ENCODE peak calls at places on chromosomes 2 and 18, in six cellular contexts. B is lung, K is transverse colon, S is Panc1, P is heart right ventricle, Q is kidney. L is an unnamed sample.

GRCh38 chr2:120379916-120380893 is 34.3 kb downstream of the INHBB start:
- DNase-seq in B (no peak), K (no peak), S (no peak), P (no peak), Q (peak; percentile 53), L (no peak)

GRCh38 chr2:24121469-24121868 is 1.7 kb downstream of the PFN4 start:
- DNase-seq in B (no peak), K (no peak), S (no peak), P (no peak), Q (no peak), L (no peak)

GRCh38 chr2:169778421-169778820 is 20.2 kb upstream of the SSB start:
- DNase-seq in B (no peak), K (no peak), S (no peak), P (no peak), Q (no peak), L (no peak)

GRCh38 chr2:240645346-240646060 is 20.2 kb downstream of the GPR35 start:
- DNase-seq in B (peak; percentile 19), K (no peak), S (no peak), P (no peak), Q (no peak), L (no peak)

GRCh38 chr2:235113854-235114253 is 162.0 kb downstream of the SH3BP4 start:
- DNase-seq in B (no peak), K (no peak), S (no peak), P (no peak), Q (no peak), L (no peak)

GRCh38 chr2:133240505-133241230 is 327.6 kb downstream of the NCKAP5 start:
- DNase-seq in B (no peak), K (no peak), S (no peak), P (no peak), Q (no peak), L (no peak)

GRCh38 chr2:168700615-168701245 is 101.7 kb upstream of the NOSTRIN start:
- DNase-seq in B (no peak), K (peak; percentile 59), S (no peak), P (no peak), Q (peak; percentile 51), L (no peak)

GRCh38 chr2:98487806-98488189 is 43.1 kb downstream of the INPP4A start:
- DNase-seq in B (no peak), K (peak; percentile 56), S (peak; percentile 20), P (no peak), Q (peak; percentile 17), L (no peak)

GRCh38 chr18:51135795-51136194 is 61.7 kb downstream of the MEX3C start:
- DNase-seq in B (no peak), K (no peak), S (no peak), P (no peak), Q (no peak), L (peak; percentile 47)

GRCh38 chr2:188659656-188660406 is 314.3 kb upstream of the COL3A1 start:
- DNase-seq in B (no peak), K (no peak), S (no peak), P (no peak), Q (no peak), L (no peak)

GRCh38 chr2:127638361-127639110 is 7.4 kb upstream of the GPR17 start:
- DNase-seq in B (peak; percentile 49), K (no peak), S (no peak), P (peak; percentile 49), Q (no peak), L (no peak)

GRCh38 chr18:58699551-58699950 is 28.3 kb downstream of the MALT1 start:
- DNase-seq in B (no peak), K (no peak), S (no peak), P (no peak), Q (no peak), L (peak; percentile 25)

GRCh38 chr2:73426161-73426560 is 40.5 kb downstream of the ALMS1 start:
- DNase-seq in B (no peak), K (no peak), S (no peak), P (no peak), Q (no peak), L (no peak)

GRCh38 chr18:2914844-2915243 is 68.0 kb downstream of the EMILIN2 start:
- DNase-seq in B (no peak), K (no peak), S (no peak), P (no peak), Q (peak; percentile 68), L (no peak)

GRCh38 chr2:47741637-47742036 is 41.3 kb upstream of the MSH6 start:
- DNase-seq in B (no peak), K (no peak), S (no peak), P (no peak), Q (no peak), L (no peak)
- H3K4me1 ChIP-seq in B (no peaks in the 10 kb centered on the region), K (no peaks in the 10 kb centered on the region), S (no peaks in the 10 kb centered on the region), P (no peaks in the 10 kb centered on the region), Q (no peaks in the 10 kb centered on the region), L (no peaks in the 10 kb centered on the region)

GRCh38 chr2:150119860-150120259 is 367.6 kb downstream of the RND3 start:
- DNase-seq in B (no peak), K (no peak), S (no peak), P (no peak), Q (no peak), L (no peak)
- H3K4me3 ChIP-seq in B (no peak overlapping the region), K (no peak overlapping the region), S (no peak overlapping the region), P (no peak overlapping the region), Q (no peak overlapping the region), L (no peak overlapping the region)

DNA sequence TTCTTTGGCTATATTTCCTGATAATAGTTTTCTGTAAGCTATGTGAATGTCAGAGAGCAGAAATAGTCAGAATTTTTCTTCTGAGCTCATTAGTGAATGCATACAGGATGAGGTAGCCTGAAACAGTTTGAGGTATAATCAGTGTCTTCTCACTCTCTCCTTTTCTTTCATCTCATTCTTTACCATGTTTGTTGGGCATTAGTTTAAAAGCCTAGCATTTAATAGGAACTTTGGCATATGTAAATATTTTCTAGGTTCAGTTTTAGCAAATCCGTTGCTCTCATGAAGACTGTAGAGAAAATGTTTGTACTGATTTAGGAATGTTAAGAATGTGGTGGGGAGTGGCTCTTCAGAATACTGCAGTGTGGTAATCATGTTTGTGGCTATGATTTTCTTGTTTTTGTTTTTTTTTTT is 119.4 kb downstream of the PARD3B start:
- DNase-seq in B (no peak), K (no peak), S (no peak), P (no peak), Q (no peak), L (no peak)
- H3K4me1 ChIP-seq in B (peaks cover 8% of the 10 kb centered on the region), K (peaks cover 4% of the 10 kb centered on the region), S (no peaks in the 10 kb centered on the region), P (no peaks in the 10 kb centered on the region), Q (peaks cover 5% of the 10 kb centered on the region), L (no peaks in the 10 kb centered on the region)

GRCh38 chr2:52144588-52144987 is 1112.7 kb upstream of the NRXN1 start:
- DNase-seq in B (no peak), K (no peak), S (no peak), P (no peak), Q (no peak), L (no peak)
- H3K4me3 ChIP-seq in B (no peak overlapping the region), K (no peak overlapping the region), S (no peak overlapping the region), P (no peak overlapping the region), Q (no peak overlapping the region), L (no peak overlapping the region)

GRCh38 chr18:46156838-46157237 is 52.7 kb downstream of the HAUS1 start:
- DNase-seq in B (no peak), K (no peak), S (no peak), P (no peak), Q (no peak), L (no peak)
- H3K4me1 ChIP-seq in B (no peaks in the 10 kb centered on the region), K (no peaks in the 10 kb centered on the region), S (peaks cover 5% of the 10 kb centered on the region), P (peaks cover 18% of the 10 kb centered on the region), Q (no peaks in the 10 kb centered on the region), L (peaks cover 44% of the 10 kb centered on the region)

GRCh38 chr2:31255911-31256571 is 22.1 kb downstream of the EHD3 start:
- DNase-seq in B (no peak), K (no peak), S (no peak), P (no peak), Q (no peak), L (no peak)
- H3K4me3 ChIP-seq in B (no peak overlapping the region), K (no peak overlapping the region), S (no peak overlapping the region), P (no peak overlapping the region), Q (no peak overlapping the region), L (no peak overlapping the region)

GRCh38 chr2:64784168-64785061 is 130.7 kb upstream of the SERTAD2 start:
- DNase-seq in B (no peak), K (peak; percentile 46), S (no peak), P (no peak), Q (no peak), L (no peak)

GRCh38 chr2:64777841-64778240 is 124.1 kb upstream of the SERTAD2 start:
- DNase-seq in B (no peak), K (no peak), S (no peak), P (no peak), Q (no peak), L (no peak)

GRCh38 chr2:64779117-64779690 is 125.5 kb upstream of the SERTAD2 start:
- DNase-seq in B (no peak), K (no peak), S (no peak), P (no peak), Q (no peak), L (no peak)

GRCh38 chr2:64781991-64782390 is 128.3 kb upstream of the SERTAD2 start:
- DNase-seq in B (no peak), K (no peak), S (no peak), P (no peak), Q (no peak), L (no peak)

GRCh38 chr2:64780041-64780440 is 126.3 kb upstream of the SERTAD2 start:
- DNase-seq in B (no peak), K (no peak), S (no peak), P (no peak), Q (no peak), L (no peak)
- H3K4me1 ChIP-seq in B (peaks cover 11% of the 10 kb centered on the region), K (no peaks in the 10 kb centered on the region), S (peaks cover 6% of the 10 kb centered on the region), P (peaks cover 15% of the 10 kb centered on the region), Q (no peaks in the 10 kb centered on the region), L (no peaks in the 10 kb centered on the region)

DNA sequence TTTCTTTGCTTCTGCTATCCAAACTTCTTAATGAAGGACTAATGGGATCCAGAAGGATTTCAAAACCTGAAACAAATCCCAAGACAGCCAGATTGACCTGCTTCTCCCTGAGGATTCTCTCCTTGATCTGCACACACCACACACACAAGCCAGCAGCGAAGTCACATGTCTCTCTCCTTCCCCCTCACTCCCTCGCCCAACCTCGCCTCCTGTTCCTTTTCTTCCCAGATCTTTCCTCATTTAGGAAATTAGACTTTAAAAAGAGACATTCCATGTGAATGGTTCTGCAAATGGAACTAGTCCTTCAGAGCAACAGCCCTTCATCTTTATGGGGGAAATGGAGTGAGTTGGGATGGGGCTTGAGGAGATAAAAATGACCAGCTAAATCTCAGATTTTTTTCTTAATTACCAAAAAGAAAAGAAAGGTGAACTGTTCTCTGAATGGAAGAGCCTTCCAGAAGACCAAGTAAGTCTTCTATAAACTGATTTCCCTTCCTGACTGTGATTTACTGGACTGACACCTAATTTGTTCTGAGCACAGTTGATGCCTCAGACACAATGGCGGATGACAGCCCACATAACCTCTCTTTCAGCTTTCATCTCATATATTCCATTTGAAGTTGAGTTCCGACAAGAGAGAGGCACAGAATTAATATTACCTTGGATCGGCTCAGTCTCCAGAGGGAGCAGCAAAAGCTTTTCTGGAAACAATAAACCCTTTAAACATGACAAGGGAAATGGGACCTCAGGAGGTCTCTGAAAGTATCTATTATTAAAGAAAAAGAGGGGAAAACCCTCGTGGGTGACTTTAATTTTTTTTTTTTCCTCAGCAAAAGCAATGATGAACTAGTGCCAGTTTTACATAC is 638.9 kb upstream of the SETBP1 start:
- DNase-seq in B (no peak), K (no peak), S (no peak), P (no peak), Q (no peak), L (no peak)
- H3K4me3 ChIP-seq in B (no peak overlapping the region), K (no peak overlapping the region), S (no peak overlapping the region), P (no peak overlapping the region), Q (no peak overlapping the region), L (no peak overlapping the region)